ENCODE peak calls at places on chromosomes 1 and 21, in four cellular contexts. K, E, I and Q are unnamed samples.

GRCh38 chr1:43414634-43415223 is 25.0 kb downstream of the SZT2 start:
- DNase-seq in K (no peak), E (peak), I (peak), Q (peak)

GRCh38 chr1:212566522-212567479 is 41.8 kb upstream of the ATF3 start:
- DNase-seq in K (peak), E (no peak), I (peak), Q (peak)

GRCh38 chr21:45102391-45102932 is 28.1 kb downstream of the ADARB1 start:
- DNase-seq in K (no peak), E (no peak), I (no peak), Q (peak)

GRCh38 chr1:234647758-234648157 is 37.8 kb upstream of the IRF2BP2 start:
- DNase-seq in K (no peak), E (no peak), I (no peak), Q (no peak)

GRCh38 chr1:53508991-53509663 is 49.9 kb downstream of the DMRTB1 start:
- DNase-seq in K (no peak), E (no peak), I (peak), Q (no peak)

GRCh38 chr1:61000327-61000726 is 82.0 kb upstream of the NFIA start:
- DNase-seq in K (no peak), E (no peak), I (no peak), Q (no peak)

GRCh38 chr1:194341587-194341986 is 1155.2 kb upstream of the B3GALT2 start:
- DNase-seq in K (no peak), E (no peak), I (no peak), Q (no peak)

GRCh38 chr1:54800041-54800898 is 853 bp downstream of the TTC22 start:
- DNase-seq in K (no peak), E (no peak), I (no peak), Q (no peak)

GRCh38 chr1:229284887-229285286 is 14.0 kb downstream of the RAB4A start:
- DNase-seq in K (no peak), E (no peak), I (no peak), Q (no peak)

GRCh38 chr1:22745675-22746585 is 35.3 kb downstream of the EPHB2 start:
- DNase-seq in K (no peak), E (no peak), I (no peak), Q (no peak)

GRCh38 chr21:14235101-14235500 is 19.1 kb downstream of the RBM11 start:
- DNase-seq in K (no peak), E (no peak), I (no peak), Q (no peak)

GRCh38 chr21:28454978-28455600 is 537.6 kb downstream of the LTN1 start:
- DNase-seq in K (no peak), E (no peak), I (no peak), Q (no peak)

GRCh38 chr1:8120693-8121260 is 94.7 kb upstream of the ERRFI1 start:
- DNase-seq in K (peak), E (no peak), I (no peak), Q (no peak)

GRCh38 chr1:53393325-53393792 is 65.5 kb upstream of the LRP8 start:
- DNase-seq in K (no peak), E (peak), I (peak), Q (peak)

GRCh38 chr1:218485241-218485928 is 140.2 kb downstream of the TGFB2 start:
- DNase-seq in K (no peak), E (no peak), I (no peak), Q (no peak)

DNA sequence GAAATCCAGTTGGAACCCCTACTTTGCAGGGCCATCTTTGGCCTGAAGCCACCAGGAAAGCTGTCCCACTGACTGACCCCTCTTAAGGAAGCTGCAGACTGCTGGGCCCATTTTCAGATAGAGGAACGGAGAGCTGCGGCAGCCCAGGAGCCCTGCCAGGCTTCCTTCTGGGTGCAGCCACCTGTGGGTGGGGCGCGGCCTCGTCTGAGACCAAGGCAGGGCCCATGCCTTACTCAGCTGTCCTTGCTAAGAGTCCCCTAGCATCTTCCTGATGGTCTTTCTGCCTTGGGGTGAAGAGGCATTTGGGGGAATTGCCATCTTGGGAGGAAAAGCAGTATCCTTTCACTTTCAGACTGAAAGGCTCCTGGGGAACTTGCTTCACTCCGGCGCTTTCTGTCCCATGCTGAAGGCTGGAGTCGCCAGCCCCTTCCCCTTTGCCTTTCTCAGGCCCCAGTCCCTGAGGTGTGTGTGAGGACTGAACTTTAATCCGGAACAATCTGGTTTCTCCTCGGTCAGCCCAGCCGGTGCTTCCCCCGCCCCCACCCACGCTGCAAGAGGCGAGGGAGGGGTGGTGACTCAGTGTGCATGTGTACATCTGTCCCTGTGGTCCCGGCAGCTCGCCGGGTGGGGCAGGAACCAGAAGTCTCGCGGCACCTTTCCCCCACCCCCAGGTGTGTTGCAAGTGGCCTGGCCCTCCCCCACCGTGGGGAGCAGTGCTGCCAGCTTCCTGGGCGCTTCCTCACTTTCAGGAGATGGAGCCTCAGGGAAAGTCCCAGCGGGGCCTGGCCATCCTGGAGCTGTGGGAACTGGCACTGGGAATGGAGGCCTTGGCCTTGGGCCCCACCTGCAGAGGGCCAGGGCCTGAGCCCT is 5.1 kb downstream of the ZC3H12A start:
- DNase-seq in K (peak), E (no peak), I (peak), Q (peak)
- TF ChIP-seq YY1 in K (peak), E (no peak), I (peak), Q (peak)

GRCh38 chr1:246214708-246215504 is 292.2 kb downstream of the SMYD3 start:
- DNase-seq in K (peak), E (no peak), I (peak), Q (no peak)
- TF ChIP-seq EGR1 in K (no peak), E (no peak), I (no peak), Q (no peak)

DNA sequence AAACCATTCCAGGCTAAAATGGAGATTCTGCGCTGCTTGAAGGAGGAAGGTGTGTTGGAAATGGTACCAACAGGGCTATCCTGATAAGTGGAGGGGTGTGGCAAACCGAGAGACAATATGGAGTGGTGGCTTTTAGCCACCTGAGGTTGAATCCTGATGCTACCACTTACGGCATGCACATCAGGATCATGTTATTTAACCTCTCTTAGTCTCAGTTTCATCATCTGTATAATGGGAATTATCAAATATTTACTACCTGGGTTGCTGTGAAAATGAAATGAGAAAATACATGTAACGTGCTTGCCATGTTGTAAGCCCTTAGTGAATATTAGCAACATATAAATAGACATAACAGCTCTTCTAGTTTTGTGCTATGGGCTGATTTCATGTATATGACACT is 117.1 kb downstream of the TBX19 start:
- DNase-seq in K (no peak), E (no peak), I (no peak), Q (no peak)
- TF ChIP-seq YY1 in K (no peak), E (no peak), I (no peak), Q (no peak)

GRCh38 chr21:18041012-18041411 is 203.6 kb upstream of the CHODL start:
- DNase-seq in K (no peak), E (no peak), I (peak), Q (no peak)
- TF ChIP-seq EGR1 in K (no peak), E (no peak), I (no peak), Q (no peak)

GRCh38 chr1:235917267-235917811 is 50.6 kb upstream of the LYST start:
- DNase-seq in K (peak), E (no peak), I (peak), Q (peak)
- TF ChIP-seq YY1 in K (no peak), E (no peak), I (no peak), Q (no peak)

DNA sequence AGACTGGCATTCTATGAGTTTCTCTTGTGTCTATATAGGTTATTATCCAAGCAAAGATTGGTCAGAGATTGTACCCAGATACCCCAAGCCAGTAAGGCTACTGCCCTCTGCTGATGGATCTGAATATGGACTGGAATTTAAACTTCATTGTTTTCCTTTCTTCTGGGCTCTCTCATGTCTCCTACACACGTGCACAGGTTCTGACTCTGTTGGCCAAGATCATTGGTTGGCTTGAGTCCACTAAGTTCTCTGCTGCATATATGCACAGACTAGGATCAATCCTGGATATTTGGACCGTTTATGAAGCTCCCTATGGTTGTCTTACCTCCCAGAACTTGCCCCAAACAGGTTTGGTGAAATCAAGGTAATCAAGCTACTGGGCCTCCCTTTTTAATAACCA is 69.7 kb downstream of the CC2D1B start:
- DNase-seq in K (peak), E (no peak), I (peak), Q (peak)
- TF ChIP-seq EGR1 in K (no peak), E (no peak), I (no peak), Q (no peak)

DNA sequence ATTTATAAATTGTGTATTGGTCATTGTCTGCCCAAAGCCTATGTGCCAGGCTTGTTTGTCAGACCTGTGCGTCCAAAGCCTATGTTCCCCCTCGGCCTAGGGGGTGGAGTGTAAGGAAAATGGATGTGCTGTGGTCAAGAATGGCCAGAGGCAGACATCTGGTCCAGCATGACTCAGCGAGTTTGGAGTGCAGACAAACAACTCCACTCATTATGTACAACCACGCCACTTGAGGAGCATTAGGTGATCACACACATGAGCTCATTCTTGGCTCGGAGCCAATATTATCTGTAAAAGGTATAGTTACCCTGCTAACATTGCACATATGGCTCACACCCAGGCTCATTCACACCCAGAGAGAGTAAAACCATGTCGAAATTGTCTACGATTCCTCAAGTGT is 1047.6 kb upstream of the ADGRL4 start:
- DNase-seq in K (no peak), E (no peak), I (peak), Q (peak)
- TF ChIP-seq YY1 in K (no peak), E (no peak), I (no peak), Q (no peak)

GRCh38 chr1:204093756-204094155 is 20.8 kb downstream of the SOX13 start:
- DNase-seq in K (no peak), E (no peak), I (no peak), Q (no peak)
- TF ChIP-seq EGR1 in K (no peak), E (no peak), I (no peak), Q (no peak)

DNA sequence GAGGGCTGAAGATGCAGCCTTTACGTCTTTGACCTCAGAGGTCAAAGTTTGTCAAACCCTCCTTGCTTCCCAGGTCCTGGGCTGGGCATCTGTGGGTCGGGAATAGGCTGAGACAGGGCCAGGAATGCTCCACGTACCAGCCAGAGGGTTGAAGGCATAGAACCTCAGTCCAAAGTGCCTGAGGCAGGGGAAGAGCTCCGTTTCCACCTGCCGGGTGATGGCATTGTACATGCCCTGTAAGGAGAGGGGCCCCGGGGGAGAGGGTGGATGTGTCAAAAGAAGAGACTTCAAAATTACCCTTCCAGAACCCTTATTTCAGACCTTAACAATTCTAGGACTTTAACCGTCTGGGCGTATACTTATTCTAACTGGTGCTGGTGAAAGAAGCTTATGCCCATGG is 3.7 kb downstream of the AKR7A3 start:
- DNase-seq in K (no peak), E (no peak), I (no peak), Q (no peak)
- TF ChIP-seq YY1 in K (no peak), E (no peak), I (no peak), Q (no peak)

DNA sequence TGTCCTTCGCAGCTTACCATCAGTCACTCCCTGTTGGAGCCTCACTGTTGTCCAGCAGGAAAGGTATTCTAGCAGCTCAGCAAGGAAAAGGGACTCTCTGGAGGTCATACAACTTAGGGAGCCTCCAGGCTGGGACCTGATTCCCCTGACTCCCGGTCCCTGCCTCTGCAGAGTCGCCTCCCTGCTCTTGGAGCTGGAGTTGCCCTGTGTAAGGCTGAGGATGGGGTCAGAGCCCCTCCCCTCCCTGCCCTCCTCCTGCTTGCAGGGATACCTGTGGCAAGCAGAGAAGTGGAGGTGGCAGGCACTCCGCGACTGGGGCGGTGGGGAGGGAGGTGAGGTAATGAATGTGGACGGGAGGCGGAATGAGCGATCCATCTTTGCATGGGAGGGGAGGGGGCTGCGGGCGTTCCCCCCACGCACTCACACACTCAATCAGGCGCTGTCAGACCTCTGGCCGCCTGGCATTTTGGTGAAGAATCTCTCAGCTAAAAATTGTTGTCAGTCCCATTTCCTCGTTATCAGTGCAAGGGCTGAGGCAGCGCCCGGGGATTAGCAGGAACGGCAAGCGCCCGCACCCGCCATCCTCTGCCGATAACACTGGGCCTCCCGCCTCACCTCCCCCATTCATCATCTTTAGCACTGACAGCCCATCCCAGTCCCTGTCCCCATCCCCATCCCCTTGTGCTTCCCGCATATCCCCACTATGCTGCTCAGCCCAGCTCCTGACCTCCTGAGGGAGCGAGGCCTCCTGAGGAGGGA is 64.3 kb downstream of the TMEM53 start:
- DNase-seq in K (no peak), E (no peak), I (peak), Q (no peak)
- TF ChIP-seq EGR1 in K (no peak), E (no peak), I (peak), Q (no peak)